ENCODE peak calls at places on chromosomes 2 and 18, in eight cellular contexts. G, B, W, H, A, K, Q and M are unnamed samples.

GRCh38 chr2:158042245-158042644 is 59.4 kb upstream of the UPP2 start:
- DNase-seq in G (no peak), B (no peak), W (no peak), H (no peak), A (no peak), K (no peak), Q (no peak), M (no peak)

GRCh38 chr2:71466301-71467179 is 13.2 kb downstream of the DYSF start:
- DNase-seq in G (peak), B (no peak), W (peak), H (peak), A (peak), K (peak), Q (peak), M (peak)

GRCh38 chr18:60445341-60445740 is 72.8 kb upstream of the MC4R start:
- DNase-seq in G (no peak), B (peak), W (no peak), H (no peak), A (peak), K (no peak), Q (peak), M (no peak)

GRCh38 chr18:29439398-29439797 is 1262.5 kb upstream of the CDH2 start:
- DNase-seq in G (no peak), B (no peak), W (no peak), H (no peak), A (no peak), K (no peak), Q (no peak), M (no peak)

GRCh38 chr2:207505728-207506127 is 24.0 kb upstream of the CREB1 start:
- DNase-seq in G (no peak), B (peak), W (no peak), H (no peak), A (peak), K (no peak), Q (peak), M (no peak)

GRCh38 chr2:71814885-71815284 is 332.8 kb downstream of the CYP26B1 start:
- DNase-seq in G (no peak), B (no peak), W (no peak), H (no peak), A (no peak), K (no peak), Q (no peak), M (peak)

GRCh38 chr2:44291281-44292248 is 16.3 kb downstream of the SLC3A1 start:
- DNase-seq in G (peak), B (peak), W (peak), H (peak), A (peak), K (peak), Q (peak), M (no peak)

GRCh38 chr2:80473069-80473468 is 168.5 kb upstream of the LRRTM1 start:
- DNase-seq in G (no peak), B (no peak), W (no peak), H (no peak), A (no peak), K (no peak), Q (no peak), M (no peak)

GRCh38 chr2:173874899-173875247 is 90.3 kb downstream of the SP3 start:
- DNase-seq in G (no peak), B (no peak), W (no peak), H (no peak), A (no peak), K (no peak), Q (no peak), M (no peak)

GRCh38 chr2:239266779-239267410 is 133.9 kb downstream of the HDAC4 start:
- DNase-seq in G (no peak), B (no peak), W (no peak), H (no peak), A (no peak), K (no peak), Q (no peak), M (no peak)

GRCh38 chr2:84817239-84817655 is 63.6 kb downstream of the TRABD2A start:
- DNase-seq in G (no peak), B (no peak), W (no peak), H (no peak), A (no peak), K (no peak), Q (no peak), M (no peak)

GRCh38 chr2:149038442-149039212 is at the start of gene LYPD6B:
- DNase-seq in G (peak), B (no peak), W (no peak), H (peak), A (no peak), K (peak), Q (no peak), M (peak)

GRCh38 chr2:214543386-214543955 is 132.6 kb downstream of the VWC2L start:
- DNase-seq in G (no peak), B (peak), W (no peak), H (peak), A (peak), K (no peak), Q (peak), M (no peak)

GRCh38 chr2:71672011-71672639 is 218.8 kb downstream of the DYSF start:
- DNase-seq in G (peak), B (no peak), W (no peak), H (no peak), A (no peak), K (no peak), Q (no peak), M (peak)

GRCh38 chr2:1203772-1204171 is 209.5 kb upstream of the TPO start:
- DNase-seq in G (no peak), B (no peak), W (no peak), H (no peak), A (no peak), K (no peak), Q (no peak), M (no peak)

GRCh38 chr2:200378652-200379290 is 72.3 kb downstream of the SPATS2L start:
- DNase-seq in G (no peak), B (peak), W (no peak), H (no peak), A (peak), K (no peak), Q (peak), M (no peak)

GRCh38 chr18:74155276-74155675 is 7.0 kb downstream of the TIMM21 start:
- DNase-seq in G (no peak), B (peak), W (no peak), H (no peak), A (no peak), K (no peak), Q (no peak), M (no peak)

GRCh38 chr2:168583710-168584521 is 127.8 kb downstream of the CERS6 start:
- DNase-seq in G (no peak), B (peak), W (no peak), H (peak), A (peak), K (no peak), Q (peak), M (no peak)

GRCh38 chr2:12083713-12084420 is 337.4 kb downstream of the LPIN1 start:
- DNase-seq in G (no peak), B (no peak), W (no peak), H (no peak), A (no peak), K (no peak), Q (no peak), M (no peak)

GRCh38 chr2:42792087-42792582 is 248 bp downstream of the HAAO start:
- DNase-seq in G (no peak), B (no peak), W (peak), H (no peak), A (no peak), K (no peak), Q (no peak), M (no peak)

GRCh38 chr18:49249523-49249922 is 210.9 kb downstream of the DYM start:
- DNase-seq in G (no peak), B (peak), W (no peak), H (no peak), A (peak), K (no peak), Q (peak), M (no peak)

GRCh38 chr2:41763091-41763490 is 284.7 kb upstream of the PKDCC start:
- DNase-seq in G (no peak), B (no peak), W (no peak), H (peak), A (no peak), K (no peak), Q (no peak), M (no peak)

GRCh38 chr2:235026137-235026536 is 74.3 kb downstream of the SH3BP4 start:
- DNase-seq in G (peak), B (peak), W (no peak), H (no peak), A (peak), K (no peak), Q (peak), M (no peak)

GRCh38 chr18:75438891-75439290 is 11.4 kb upstream of the SMIM21 start:
- DNase-seq in G (no peak), B (peak), W (no peak), H (no peak), A (peak), K (no peak), Q (no peak), M (no peak)

GRCh38 chr2:181231886-181232644 is 225.1 kb upstream of the ITGA4 start:
- DNase-seq in G (no peak), B (no peak), W (no peak), H (no peak), A (peak), K (no peak), Q (peak), M (no peak)

GRCh38 chr2:119338826-119339561 is 27.6 kb downstream of the C2orf76 start:
- DNase-seq in G (peak), B (no peak), W (peak), H (no peak), A (no peak), K (no peak), Q (no peak), M (no peak)

GRCh38 chr2:65278450-65279030 is 50.9 kb downstream of the ACTR2 start:
- DNase-seq in G (no peak), B (peak), W (no peak), H (no peak), A (peak), K (no peak), Q (peak), M (no peak)

GRCh38 chr2:85724731-85725181 is 29.0 kb upstream of the ATOH8 start:
- DNase-seq in G (no peak), B (no peak), W (no peak), H (no peak), A (no peak), K (no peak), Q (no peak), M (no peak)

GRCh38 chr2:38147333-38148121 is 71.6 kb upstream of the CYP1B1 start:
- DNase-seq in G (no peak), B (peak), W (no peak), H (no peak), A (peak), K (no peak), Q (peak), M (no peak)

GRCh38 chr18:79386547-79386946 is 9.2 kb upstream of the NFATC1 start:
- DNase-seq in G (no peak), B (no peak), W (peak), H (no peak), A (no peak), K (no peak), Q (no peak), M (no peak)

GRCh38 chr2:187877391-187877790 is 323.2 kb upstream of the TFPI start:
- DNase-seq in G (no peak), B (no peak), W (no peak), H (no peak), A (no peak), K (no peak), Q (no peak), M (no peak)

GRCh38 chr2:217755027-217755756 is 247.6 kb downstream of the TNS1 start:
- DNase-seq in G (no peak), B (no peak), W (no peak), H (no peak), A (no peak), K (no peak), Q (no peak), M (no peak)

GRCh38 chr2:239459056-239459455 is 58.2 kb upstream of the HDAC4 start:
- DNase-seq in G (no peak), B (no peak), W (no peak), H (no peak), A (no peak), K (peak), Q (no peak), M (peak)